ENCODE peak calls at places on chromosomes 6 and 20, in six cellular contexts. D, W, B, F, M and K are unnamed samples.

GRCh38 chr6:89028774-89029173 is 51.8 kb upstream of the PNRC1 start:
- DNase-seq in F (no peak), M (no peak), D (no peak), W (no peak), B (no peak), K (no peak)

GRCh38 chr6:15962449-15962764 is 166.5 kb upstream of the MYLIP start:
- DNase-seq in M (no peak), W (no peak), F (peak), D (no peak), B (peak), K (no peak)

GRCh38 chr20:57900226-57900905 is 190.6 kb upstream of the PMEPA1 start:
- DNase-seq in B (no peak), M (no peak), F (no peak), D (no peak), W (no peak), K (no peak)

GRCh38 chr6:149869275-149869892 is 5.2 kb upstream of the LRP11 start:
- DNase-seq in B (no peak), W (no peak), D (no peak), M (no peak), F (no peak), K (no peak)

GRCh38 chr6:20835315-20836010 is 301.2 kb downstream of the CDKAL1 start:
- DNase-seq in B (no peak), F (no peak), D (no peak), W (no peak), M (no peak), K (no peak)

GRCh38 chr20:36086767-36087166 is 67.8 kb upstream of the EPB41L1 start:
- DNase-seq in B (no peak), M (no peak), W (peak), D (no peak), F (peak), K (no peak)

GRCh38 chr6:160141001-160141726 is 19.5 kb downstream of the SLC22A1 start:
- DNase-seq in M (no peak), F (peak), D (no peak), B (no peak), W (no peak), K (no peak)

GRCh38 chr20:15656124-15656523 is 917.1 kb downstream of the KIF16B start:
- DNase-seq in M (no peak), W (no peak), F (peak), D (no peak), B (no peak), K (no peak)

GRCh38 chr20:63453029-63453523 is 19.4 kb downstream of the KCNQ2 start:
- DNase-seq in M (no peak), F (no peak), B (no peak), D (no peak), W (no peak), K (no peak)

GRCh38 chr20:10414982-10415650 is 18.9 kb downstream of the MKKS start:
- DNase-seq in F (no peak), M (no peak), B (no peak), W (no peak), D (no peak), K (no peak)

GRCh38 chr6:95923518-95923917 is 92.3 kb upstream of the FUT9 start:
- DNase-seq in W (peak), M (no peak), F (no peak), B (no peak), D (no peak), K (no peak)

GRCh38 chr6:137863126-137863996 is 3.7 kb upstream of the TNFAIP3 start:
- DNase-seq in F (no peak), B (no peak), M (no peak), D (no peak), W (no peak), K (no peak)

GRCh38 chr6:156508923-156509322 is 268.3 kb upstream of the ARID1B start:
- DNase-seq in D (no peak), F (no peak), W (no peak), M (no peak), B (no peak), K (no peak)

GRCh38 chr20:48463916-48464315 is 363.9 kb downstream of the PREX1 start:
- DNase-seq in B (peak), F (peak), W (no peak), M (no peak), D (no peak), K (no peak)

GRCh38 chr20:15297059-15297875 is 959.9 kb upstream of the FLRT3 start:
- DNase-seq in D (no peak), M (no peak), F (no peak), B (no peak), W (no peak), K (no peak)

GRCh38 chr20:9926476-9926875 is 87.6 kb upstream of the PAK5 start:
- DNase-seq in M (no peak), F (no peak), D (no peak), W (no peak), B (no peak), K (no peak)

GRCh38 chr6:111890981-111891380 is 17.7 kb upstream of the FYN start:
- DNase-seq in M (no peak), F (no peak), W (no peak), B (peak), D (no peak), K (no peak)

GRCh38 chr6:7673063-7673536 is 52.8 kb upstream of the BMP6 start:
- DNase-seq in B (peak), W (no peak), M (no peak), D (no peak), F (no peak), K (no peak)

GRCh38 chr6:31702421-31702818 is 704 bp downstream of the ABHD16A start:
- DNase-seq in D (no peak), F (no peak), W (no peak), B (no peak), M (no peak), K (no peak)

GRCh38 chr6:21847712-21848111 is 254.2 kb downstream of the SOX4 start:
- DNase-seq in D (peak), B (no peak), F (no peak), M (no peak), W (no peak), K (no peak)

GRCh38 chr6:14682821-14683220 is 563.0 kb upstream of the JARID2 start:
- DNase-seq in B (no peak), W (no peak), D (no peak), F (no peak), M (no peak), K (no peak)

GRCh38 chr6:45076217-45076616 is 251.9 kb upstream of the RUNX2 start:
- DNase-seq in W (no peak), F (no peak), D (no peak), B (no peak), M (no peak), K (no peak)

GRCh38 chr6:31822038-31822821 is 5.3 kb upstream of the HSPA1B start:
- DNase-seq in W (no peak), F (peak), B (peak), D (peak), M (peak), K (peak)

GRCh38 chr6:3176562-3177355 is 19.4 kb upstream of the TUBB2A start:
- DNase-seq in D (no peak), W (peak), B (peak), F (peak), M (no peak), K (peak)

GRCh38 chr6:37696841-37697735 is 595 bp downstream of the MDGA1 start:
- DNase-seq in D (no peak), W (peak), M (peak), F (no peak), B (peak), K (no peak)